ENCODE peak calls at places on chromosomes 12 and 14, in nine cellular contexts. D is CD8-positive, alpha-beta memory T cell; W is H7; V is effector CD4-positive, alpha-beta T cell; I is GM03348; R is ovary; M is M059J; L is SHP77; Y is NCI-H526. E is an unnamed sample.

GRCh38 chr14:71168564-71168963 is 261.3 kb downstream of the PCNX1 start:
- DNase-seq in M (no peak), I (no peak), R (no peak), W (no peak), D (no peak), Y (no peak), V (no peak), L (no peak), E (no peak)

GRCh38 chr14:56608682-56609081 is 29.1 kb downstream of the TMEM260 start:
- DNase-seq in L (no peak), W (no peak), Y (peak; percentile 49), I (no peak), V (no peak), D (no peak), M (no peak), R (no peak), E (peak; percentile 8)

GRCh38 chr12:111954974-111955373 is 58.0 kb downstream of the TMEM116 start:
- DNase-seq in D (no peak), W (no peak), L (no peak), V (no peak), M (peak; percentile 30), I (no peak), R (no peak), Y (no peak), E (no peak)

GRCh38 chr12:19694627-19695026 is 255.3 kb downstream of the AEBP2 start:
- DNase-seq in L (no peak), D (no peak), M (peak; percentile 22), R (no peak), V (no peak), I (no peak), Y (no peak), W (no peak), E (peak; percentile 22)

GRCh38 chr14:22854963-22855724 is 16.4 kb upstream of the LRP10 start:
- DNase-seq in Y (no peak), L (no peak), R (no peak), I (no peak), W (no peak), D (no peak), M (no peak), V (no peak), E (no peak)

GRCh38 chr12:27260746-27261145 is 16.7 kb downstream of the STK38L start:
- DNase-seq in D (no peak), L (no peak), M (peak; percentile 34), R (no peak), W (no peak), I (peak; percentile 42), Y (no peak), V (no peak), E (no peak)

GRCh38 chr14:29930283-29930682 is 2.6 kb upstream of the PRKD1 start:
- DNase-seq in L (no peak), Y (no peak), M (peak; percentile 83), V (no peak), D (no peak), W (no peak), R (no peak), I (peak; percentile 70), E (no peak)

GRCh38 chr12:57759360-57759980 is 4.6 kb downstream of the MARCHF9 start:
- DNase-seq in D (peak; percentile 40), Y (peak; percentile 20), V (no peak), M (peak; percentile 48), W (peak; percentile 76), L (peak; percentile 63), R (no peak), I (no peak), E (no peak)

GRCh38 chr14:54730156-54730961 is 163.4 kb downstream of the SAMD4A start:
- DNase-seq in I (peak; percentile 80), L (no peak), D (no peak), V (no peak), Y (no peak), R (no peak), M (peak; percentile 9), W (no peak), E (peak; percentile 80)

GRCh38 chr14:72605096-72605920 is 288.6 kb downstream of the DPF3 start:
- DNase-seq in D (no peak), Y (no peak), R (no peak), M (no peak), L (no peak), I (no peak), V (no peak), W (no peak), E (no peak)

GRCh38 chr12:6965026-6965661 is 5.3 kb downstream of the PHB2 start:
- DNase-seq in Y (peak; percentile 86), W (peak; percentile 93), I (peak; percentile 90), M (peak; percentile 59), R (peak; percentile 86), D (peak; percentile 84), V (peak; percentile 86), L (peak; percentile 66), E (peak; percentile 62)

GRCh38 chr12:5390174-5390799 is 41.6 kb upstream of the NTF3 start:
- DNase-seq in D (no peak), I (no peak), W (no peak), L (no peak), R (no peak), V (no peak), Y (no peak), M (peak; percentile 58), E (no peak)

GRCh38 chr12:47408171-47408871 is 297.5 kb downstream of the RPAP3 start:
- DNase-seq in R (no peak), D (peak; percentile 38), L (peak; percentile 28), V (no peak), I (no peak), Y (no peak), W (peak; percentile 59), M (peak; percentile 52), E (no peak)

GRCh38 chr14:24840204-24840893 is 206.4 kb upstream of the GZMB start:
- DNase-seq in R (no peak), Y (no peak), V (no peak), M (no peak), W (no peak), I (peak; percentile 16), D (no peak), L (no peak), E (no peak)

GRCh38 chr12:101968770-101969169 is 91.4 kb downstream of the DRAM1 start:
- DNase-seq in L (no peak), W (no peak), M (peak; percentile 8), I (no peak), D (peak; percentile 25), R (no peak), V (no peak), Y (no peak), E (no peak)

GRCh38 chr12:75878382-75878720 is 153.2 kb downstream of the PHLDA1 start:
- DNase-seq in D (no peak), I (no peak), V (no peak), W (no peak), M (no peak), R (peak; percentile 19), Y (no peak), L (no peak), E (no peak)

GRCh38 chr12:111444706-111445310 is 39.1 kb downstream of the SH2B3 start:
- DNase-seq in I (no peak), R (no peak), Y (no peak), V (peak; percentile 70), D (peak; percentile 68), L (peak; percentile 12), W (peak; percentile 61), M (no peak), E (no peak)

GRCh38 chr12:102095677-102096263 is 24.1 kb downstream of the NUP37 start:
- DNase-seq in V (no peak), W (no peak), R (no peak), L (peak; percentile 37), M (peak; percentile 9), D (no peak), I (peak; percentile 26), Y (peak; percentile 8), E (peak; percentile 4)

GRCh38 chr12:124352839-124353238 is 57.9 kb downstream of the RFLNA start:
- DNase-seq in D (no peak), I (no peak), V (no peak), L (peak; percentile 7), Y (no peak), R (peak; percentile 45), W (no peak), M (no peak), E (no peak)

GRCh38 chr14:106883218-106883692 is 1356.9 kb downstream of the TMEM121 start:
- DNase-seq in D (peak; percentile 14), Y (no peak), L (no peak), I (no peak), V (no peak), R (peak; percentile 51), W (no peak), M (no peak), E (no peak)

E was measured in skeletal muscle cell.